ENCODE peak calls at places on chromosomes 4 and X, in nine cellular contexts. B, K, G, F, C, A, U, H and V are unnamed samples.

GRCh38 chrX:56564182-56564885 is 907 bp downstream of the UBQLN2 start:
- DNase-seq in B (peak; percentile 40), K (peak; percentile 16), G (peak; percentile 7), F (no peak), C (peak; percentile 30), A (no peak), U (peak; percentile 35), H (no peak), V (peak; percentile 27)

GRCh38 chr4:125433453-125433852 is 118.7 kb downstream of the FAT4 start:
- DNase-seq in B (peak; percentile 2), K (peak; percentile 93), G (no peak), F (no peak), C (no peak), A (no peak), U (no peak), H (no peak), V (no peak)

GRCh38 chr4:101981756-101982155 is 191.2 kb downstream of the BANK1 start:
- DNase-seq in B (no peak), K (no peak), G (no peak), F (no peak), C (no peak), A (no peak), U (peak; percentile 62), H (no peak), V (no peak)

GRCh38 chrX:65575024-65575423 is 40.4 kb upstream of the LAS1L start:
- DNase-seq in B (peak; percentile 37), K (no peak), G (no peak), F (no peak), C (no peak), A (no peak), U (no peak), H (no peak), V (no peak)

GRCh38 chr4:111855308-111855707 is 289.9 kb upstream of the FAM241A start:
- DNase-seq in B (no peak), K (no peak), G (no peak), F (no peak), C (no peak), A (no peak), U (no peak), H (no peak), V (no peak)

GRCh38 chr4:176034936-176035335 is 30.7 kb upstream of the WDR17 start:
- DNase-seq in B (no peak), K (no peak), G (no peak), F (no peak), C (no peak), A (no peak), U (no peak), H (no peak), V (no peak)

GRCh38 chr4:24932831-24933230 is 20.0 kb upstream of the CCDC149 start:
- DNase-seq in B (peak; percentile 38), K (no peak), G (no peak), F (no peak), C (no peak), A (no peak), U (no peak), H (no peak), V (no peak)

GRCh38 chr4:5206391-5206790 is 155.1 kb downstream of the STK32B start:
- DNase-seq in B (peak; percentile 97), K (peak; percentile 73), G (no peak), F (no peak), C (peak; percentile 48), A (peak; percentile 21), U (no peak), H (no peak), V (peak; percentile 36)

GRCh38 chrX:38166478-38167083 is 54.1 kb downstream of the SRPX start:
- DNase-seq in B (peak; percentile 32), K (peak; percentile 47), G (peak; percentile 33), F (no peak), C (no peak), A (no peak), U (peak; percentile 24), H (no peak), V (no peak)

GRCh38 chr4:159103406-159104131 is 690 bp downstream of the RAPGEF2 start:
- DNase-seq in B (peak; percentile 44), K (peak; percentile 49), G (peak; percentile 52), F (peak; percentile 71), C (peak; percentile 74), A (peak; percentile 17), U (peak; percentile 63), H (no peak), V (peak; percentile 76)

GRCh38 chr4:83989835-83990234 is 453.9 kb downstream of the GPAT3 start:
- DNase-seq in B (no peak), K (no peak), G (no peak), F (no peak), C (no peak), A (no peak), U (no peak), H (no peak), V (no peak)

GRCh38 chrX:41176263-41176662 is 91.0 kb downstream of the USP9X start:
- DNase-seq in B (no peak), K (no peak), G (no peak), F (no peak), C (no peak), A (no peak), U (no peak), H (no peak), V (no peak)

GRCh38 chr4:128879971-128880370 is 70.5 kb downstream of the JADE1 start:
- DNase-seq in B (no peak), K (no peak), G (no peak), F (no peak), C (no peak), A (no peak), U (no peak), H (no peak), V (no peak)

GRCh38 chr4:14264437-14264836 is 636.9 kb upstream of the BOD1L1 start:
- DNase-seq in B (peak; percentile 2), K (peak; percentile 35), G (no peak), F (no peak), C (no peak), A (no peak), U (peak; percentile 86), H (no peak), V (no peak)

GRCh38 chr4:81486502-81486901 is 14.8 kb upstream of the RASGEF1B start:
- DNase-seq in B (no peak), K (no peak), G (no peak), F (no peak), C (no peak), A (no peak), U (peak; percentile 95), H (no peak), V (no peak)

GRCh38 chr4:91997045-91997444 is 306.7 kb upstream of the GRID2 start:
- DNase-seq in B (no peak), K (no peak), G (no peak), F (no peak), C (no peak), A (no peak), U (no peak), H (no peak), V (no peak)